ENCODE peak calls at places on chromosomes 11 and 22, in five cellular contexts. B is ovary, A is mesenchymal stem cell, J is fibroblast of lung, P is PC-9. T is an unnamed sample. For H3K9me3, the result is how much of the 10 kb centered on the place peaks cover.

GRCh38 chr11:61577383-61578118 is 3.3 kb downstream of the SYT7 start:
- DNase-seq in B (no peak), A (no peak), J (no peak), P (no peak), T (no peak)

GRCh38 chr22:25475554-25476022 is 88.9 kb upstream of the GRK3 start:
- DNase-seq in B (no peak), A (peak), J (peak), P (no peak), T (no peak)

GRCh38 chr11:76185931-76186401 is 20.3 kb downstream of the WNT11 start:
- DNase-seq in B (peak), A (peak), J (no peak), P (no peak), T (no peak)

GRCh38 chr22:36471341-36471821 is 10.1 kb downstream of the TXN2 start:
- DNase-seq in B (no peak), A (peak), J (peak), P (no peak), T (no peak)

GRCh38 chr11:102991776-102992175 is 36.2 kb upstream of the MMP13 start:
- DNase-seq in B (no peak), A (no peak), J (no peak), P (no peak), T (no peak)

GRCh38 chr11:90134420-90135003 is at the start of gene NAALAD2:
- DNase-seq in B (peak), A (peak), J (peak), P (peak), T (peak)

GRCh38 chr11:64947202-64947814 is 11.6 kb upstream of the GPHA2 start:
- DNase-seq in B (no peak), A (no peak), J (no peak), P (no peak), T (no peak)

GRCh38 chr11:71936825-71937224 is 8.0 kb downstream of the RNF121 start:
- DNase-seq in B (no peak), A (peak), J (peak), P (no peak), T (no peak)

GRCh38 chr22:50267591-50268390 is 2.4 kb downstream of the MAPK11 start:
- DNase-seq in B (peak), A (no peak), J (peak), P (no peak), T (no peak)

GRCh38 chr22:45859231-45860161 is 117.5 kb downstream of the WNT7B start:
- DNase-seq in B (no peak), A (no peak), J (peak), P (no peak), T (no peak)

GRCh38 chr22:44181033-44181911 is 547 bp downstream of the PARVG start:
- DNase-seq in B (no peak), A (no peak), J (peak), P (no peak), T (peak)

GRCh38 chr22:44179989-44180705 is 578 bp upstream of the PARVG start:
- DNase-seq in B (no peak), A (no peak), J (no peak), P (no peak), T (peak)

GRCh38 chr22:44181912-44182590 is 1.3 kb downstream of the PARVG start:
- DNase-seq in B (no peak), A (no peak), J (no peak), P (no peak), T (peak)

GRCh38 chr22:44179196-44179988 is 1.3 kb upstream of the PARVG start:
- DNase-seq in B (no peak), A (no peak), J (no peak), P (no peak), T (no peak)

DNA sequence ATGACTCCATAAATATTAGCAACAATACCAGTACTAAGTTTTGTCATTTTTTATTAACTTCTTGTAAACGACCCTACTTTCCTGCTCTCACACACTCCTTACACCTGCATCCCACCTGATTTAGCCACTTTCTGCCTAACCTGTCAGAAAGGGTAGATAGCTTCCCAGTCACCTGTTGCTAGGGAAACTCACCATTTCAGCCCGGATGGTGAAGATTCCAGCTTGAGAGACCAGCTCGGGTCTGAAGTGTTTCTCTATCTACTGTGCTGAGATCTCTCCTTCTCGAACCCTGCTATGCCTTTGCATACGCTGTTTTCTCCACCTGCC is at the start of gene PARVG:
- DNase-seq in B (no peak), A (no peak), J (no peak), P (no peak), T (peak)
- H3K4me3 ChIP-seq in B (no peak), A (no peak), J (no peak), P (no peak), T (peak)

GRCh38 chr11:99960536-99960935 is 726.6 kb upstream of the ARHGAP42 start:
- DNase-seq in B (no peak), A (no peak), J (no peak), P (no peak), T (no peak)
- H3K9me3 ChIP-seq in B (under half), A (under half), J (under half), P (under half), T (under half)

GRCh38 chr22:42648368-42649260 is 578 bp downstream of the CYB5R3 start:
- DNase-seq in B (peak), A (peak), J (peak), P (peak), T (peak)
- H3K27ac ChIP-seq in B (peak), A (no peak), J (peak), P (no peak), T (peak)

GRCh38 chr11:119697882-119698281 is 31.1 kb downstream of the NECTIN1 start:
- DNase-seq in B (no peak), A (no peak), J (no peak), P (no peak), T (no peak)

GRCh38 chr11:119699227-119699626 is 29.8 kb downstream of the NECTIN1 start:
- DNase-seq in B (no peak), A (peak), J (no peak), P (peak), T (no peak)

GRCh38 chr11:119697445-119697844 is 31.6 kb downstream of the NECTIN1 start:
- DNase-seq in B (no peak), A (no peak), J (no peak), P (no peak), T (no peak)

GRCh38 chr11:119694334-119694733 is 34.7 kb downstream of the NECTIN1 start:
- DNase-seq in B (no peak), A (no peak), J (peak), P (peak), T (no peak)

GRCh38 chr11:119696378-119697157 is 32.4 kb downstream of the NECTIN1 start:
- DNase-seq in B (no peak), A (no peak), J (no peak), P (peak), T (no peak)
- H3K4me3 ChIP-seq in B (no peak), A (no peak), J (no peak), P (peak), T (no peak)

DNA sequence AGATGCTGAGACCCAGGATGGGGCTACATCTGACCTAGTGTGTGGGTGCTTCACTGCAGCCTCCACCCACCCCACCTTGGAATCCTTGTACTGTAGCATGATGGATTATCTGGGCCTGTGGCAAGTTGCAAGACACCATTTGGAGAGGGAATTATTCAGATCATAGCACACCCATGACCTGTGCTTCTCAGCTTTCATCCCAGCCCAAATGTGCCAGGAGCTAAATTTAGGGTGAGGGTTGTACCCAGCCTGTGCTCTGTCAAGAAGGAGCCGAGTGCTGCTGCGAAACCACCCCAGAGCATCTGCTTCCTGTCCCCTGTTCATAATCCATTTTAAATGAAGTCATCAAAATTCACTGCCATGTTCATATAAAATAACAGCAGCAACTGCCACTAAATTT is 394.5 kb downstream of the SHANK2 start:
- DNase-seq in B (no peak), A (no peak), J (no peak), P (no peak), T (no peak)
- H3K9me3 ChIP-seq in B (under half), A (under half), J (under half), P (under half), T (under half)

GRCh38 chr22:38419121-38419863 is 35.7 kb downstream of the KCNJ4 start:
- DNase-seq in B (no peak), A (no peak), J (no peak), P (no peak), T (peak)
- H3K27ac ChIP-seq in B (no peak), A (no peak), J (no peak), P (no peak), T (no peak)

DNA sequence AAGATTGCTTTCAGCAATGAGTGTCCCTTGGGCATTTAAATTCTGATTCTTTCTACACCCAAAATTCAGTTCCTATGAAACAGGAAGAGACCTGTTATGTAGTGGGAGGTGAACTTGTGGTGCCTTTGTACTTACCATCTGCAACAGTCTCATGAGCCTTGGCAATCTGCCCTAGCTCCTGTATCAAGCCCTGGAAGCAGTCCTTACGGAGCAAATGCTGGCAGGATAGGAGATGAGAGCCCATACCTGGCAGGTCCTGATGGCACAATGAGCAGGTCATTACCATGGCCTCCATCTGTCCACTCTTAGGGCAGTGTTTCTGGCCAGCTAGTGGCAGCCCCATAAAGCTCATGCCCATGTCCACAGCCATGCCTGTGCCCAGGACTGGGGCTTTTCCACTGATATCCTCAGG is 10.8 kb downstream of the TRIM66 start:
- DNase-seq in B (peak), A (no peak), J (peak), P (no peak), T (no peak)
- H3K4me3 ChIP-seq in B (no peak), A (peak), J (no peak), P (no peak), T (no peak)

GRCh38 chr22:42033263-42034181 is 34.9 kb downstream of the WBP2NL start:
- DNase-seq in B (no peak), A (no peak), J (no peak), P (no peak), T (no peak)

GRCh38 chr22:42039271-42039670 is 31.3 kb downstream of the NAGA start:
- DNase-seq in B (no peak), A (no peak), J (no peak), P (no peak), T (no peak)

GRCh38 chr22:42035256-42035655 is 35.4 kb downstream of the NAGA start:
- DNase-seq in B (no peak), A (no peak), J (no peak), P (no peak), T (no peak)
- H3K9me3 ChIP-seq in B (under half), A (under half), J (under half), P (under half), T (under half)

T was measured in spleen.